ENCODE peak calls at places on chromosome 1, in six cellular contexts. One of them, this sample, is unnamed.

GRCh38 chr1:110645962-110646735 is 28.6 kb downstream of the KCNA3 start:
- DNase-seq in stimulated activated naive CD8-positive, alpha-beta T cell treated with anti-CD3 and anti-CD28 coated beads, Interleukin-15, Interleukin-2, amounts not matched to agents 100 U/mL and 50 U/mL, for 24 hours: no peak
- DNase-seq in RCC 7860: no peak
- DNase-seq in A172: peak; percentile 80
- DNase-seq in activated T-cell treated with anti-CD3 and anti-CD28 coated beads, Interleukin-2, amount 50 U/mL, for 1 hour: no peak
- DNase-seq in EH: peak; percentile 61
- DNase-seq in this sample: no peak

GRCh38 chr1:90400121-90400520 is 317.0 kb downstream of the BARHL2 start:
- DNase-seq in activated T-cell treated with anti-CD3 and anti-CD28 coated beads, Interleukin-2, amount 50 U/mL, for 1 hour: no peak
- DNase-seq in stimulated activated naive CD8-positive, alpha-beta T cell treated with anti-CD3 and anti-CD28 coated beads, Interleukin-15, Interleukin-2, amounts not matched to agents 100 U/mL and 50 U/mL, for 24 hours: no peak
- DNase-seq in A172: no peak
- DNase-seq in EH: no peak
- DNase-seq in RCC 7860: no peak
- DNase-seq in this sample: no peak

GRCh38 chr1:14136881-14137280 is 436.9 kb downstream of the PRDM2 start:
- DNase-seq in EH: no peak
- DNase-seq in stimulated activated naive CD8-positive, alpha-beta T cell treated with anti-CD3 and anti-CD28 coated beads, Interleukin-15, Interleukin-2, amounts not matched to agents 100 U/mL and 50 U/mL, for 24 hours: no peak
- DNase-seq in RCC 7860: no peak
- DNase-seq in A172: no peak
- DNase-seq in activated T-cell treated with anti-CD3 and anti-CD28 coated beads, Interleukin-2, amount 50 U/mL, for 1 hour: no peak
- DNase-seq in this sample: no peak

GRCh38 chr1:53685272-53686051 is 53.5 kb downstream of the GLIS1 start:
- DNase-seq in A172: peak; percentile 53
- DNase-seq in EH: peak; percentile 42
- DNase-seq in activated T-cell treated with anti-CD3 and anti-CD28 coated beads, Interleukin-2, amount 50 U/mL, for 1 hour: no peak
- DNase-seq in RCC 7860: peak; percentile 76
- DNase-seq in stimulated activated naive CD8-positive, alpha-beta T cell treated with anti-CD3 and anti-CD28 coated beads, Interleukin-15, Interleukin-2, amounts not matched to agents 100 U/mL and 50 U/mL, for 24 hours: no peak
- DNase-seq in this sample: no peak

GRCh38 chr1:76086597-76086996 is 12.1 kb downstream of the ST6GALNAC3 start:
- DNase-seq in stimulated activated naive CD8-positive, alpha-beta T cell treated with anti-CD3 and anti-CD28 coated beads, Interleukin-15, Interleukin-2, amounts not matched to agents 100 U/mL and 50 U/mL, for 24 hours: no peak
- DNase-seq in EH: no peak
- DNase-seq in activated T-cell treated with anti-CD3 and anti-CD28 coated beads, Interleukin-2, amount 50 U/mL, for 1 hour: no peak
- DNase-seq in A172: no peak
- DNase-seq in RCC 7860: no peak
- DNase-seq in this sample: no peak

GRCh38 chr1:5643360-5644090 is 348.7 kb downstream of the NPHP4 start:
- DNase-seq in EH: no peak
- DNase-seq in A172: no peak
- DNase-seq in activated T-cell treated with anti-CD3 and anti-CD28 coated beads, Interleukin-2, amount 50 U/mL, for 1 hour: no peak
- DNase-seq in RCC 7860: no peak
- DNase-seq in stimulated activated naive CD8-positive, alpha-beta T cell treated with anti-CD3 and anti-CD28 coated beads, Interleukin-15, Interleukin-2, amounts not matched to agents 100 U/mL and 50 U/mL, for 24 hours: no peak
- DNase-seq in this sample: no peak

GRCh38 chr1:53654216-53655210 is 84.5 kb downstream of the GLIS1 start:
- DNase-seq in stimulated activated naive CD8-positive, alpha-beta T cell treated with anti-CD3 and anti-CD28 coated beads, Interleukin-15, Interleukin-2, amounts not matched to agents 100 U/mL and 50 U/mL, for 24 hours: no peak
- DNase-seq in A172: peak; percentile 23
- DNase-seq in RCC 7860: no peak
- DNase-seq in activated T-cell treated with anti-CD3 and anti-CD28 coated beads, Interleukin-2, amount 50 U/mL, for 1 hour: no peak
- DNase-seq in EH: peak; percentile 85
- DNase-seq in this sample: no peak

GRCh38 chr1:118158918-118159317 is 26.1 kb downstream of the SPAG17 start:
- DNase-seq in RCC 7860: peak; percentile 75
- DNase-seq in stimulated activated naive CD8-positive, alpha-beta T cell treated with anti-CD3 and anti-CD28 coated beads, Interleukin-15, Interleukin-2, amounts not matched to agents 100 U/mL and 50 U/mL, for 24 hours: no peak
- DNase-seq in A172: peak; percentile 72
- DNase-seq in EH: peak; percentile 88
- DNase-seq in activated T-cell treated with anti-CD3 and anti-CD28 coated beads, Interleukin-2, amount 50 U/mL, for 1 hour: no peak
- DNase-seq in this sample: no peak

This sample was measured in anterior cingulate cortex.